ENCODE peak calls at places on chromosomes 11 and 22, in nine cellular contexts. L is stomach; K is neuronal stem cell; Y is sigmoid colon; U is cardiac muscle cell; Q is MM.1S; W is CD4-positive, alpha-beta T cell; M is adrenal gland; X is mammary epithelial cell. B is an unnamed sample. For H3K9me3 and H3K27me3, the result is how much of the 10 kb centered on the place peaks cover.

GRCh38 chr11:75946531-75947530 is 131.8 kb downstream of the UVRAG start:
- DNase-seq in L (no peak), K (no peak), Y (peak), U (peak), Q (peak), W (no peak), M (peak), X (peak), B (no peak)

GRCh38 chr22:35491908-35492380 is 48.7 kb upstream of the RASD2 start:
- DNase-seq in L (no peak), K (no peak), Y (no peak), U (no peak), Q (peak), W (no peak), M (no peak), X (no peak), B (no peak)

GRCh38 chr22:20268350-20269012 is 363 bp upstream of the RTN4R start:
- DNase-seq in L (peak), K (peak), Y (no peak), U (peak), Q (peak), W (peak), M (peak), X (peak), B (no peak)

GRCh38 chr11:114244995-114245394 is 51.2 kb upstream of the NNMT start:
- DNase-seq in L (no peak), K (no peak), Y (no peak), U (no peak), Q (no peak), W (no peak), M (no peak), X (no peak), B (no peak)

GRCh38 chr11:132099692-132100091 is 729.3 kb downstream of the NTM start:
- DNase-seq in L (no peak), K (peak), Y (no peak), U (peak), Q (peak), W (no peak), M (peak), X (no peak), B (no peak)

GRCh38 chr11:62988281-62988680 is 3.5 kb upstream of the SLC22A6 start:
- DNase-seq in L (no peak), K (no peak), Y (no peak), U (no peak), Q (no peak), W (no peak), M (no peak), X (no peak), B (no peak)

GRCh38 chr11:78419327-78419726 is 1.7 kb upstream of the GAB2 start:
- DNase-seq in L (peak), K (no peak), Y (peak), U (peak), Q (no peak), W (no peak), M (peak), X (peak), B (no peak)

GRCh38 chr22:41828516-41828915 is 4.4 kb upstream of the SREBF2 start:
- DNase-seq in L (peak), K (no peak), Y (no peak), U (no peak), Q (no peak), W (no peak), M (no peak), X (no peak), B (no peak)

GRCh38 chr11:104366321-104366734 is 202.4 kb upstream of the PDGFD start:
- DNase-seq in L (no peak), K (no peak), Y (no peak), U (no peak), Q (no peak), W (no peak), M (no peak), X (no peak), B (no peak)

GRCh38 chr11:115522302-115522701 is 18.1 kb upstream of the CADM1 start:
- DNase-seq in L (no peak), K (no peak), Y (no peak), U (no peak), Q (no peak), W (no peak), M (no peak), X (no peak), B (no peak)

GRCh38 chr11:13663631-13664071 is 4.8 kb upstream of the FAR1 start:
- DNase-seq in L (no peak), K (no peak), Y (no peak), U (peak), Q (no peak), W (no peak), M (peak), X (peak), B (no peak)

GRCh38 chr11:65945941-65946558 is 770 bp downstream of the TSGA10IP start:
- DNase-seq in L (no peak), K (no peak), Y (no peak), U (no peak), Q (peak), W (no peak), M (no peak), X (no peak), B (no peak)

GRCh38 chr11:10379433-10379832 is 74.6 kb downstream of the ADM start:
- DNase-seq in L (no peak), K (no peak), Y (no peak), U (peak), Q (no peak), W (no peak), M (no peak), X (no peak), B (no peak)

GRCh38 chr22:35732116-35732515 is 14.4 kb downstream of the APOL5 start:
- DNase-seq in L (no peak), K (no peak), Y (no peak), U (no peak), Q (no peak), W (no peak), M (no peak), X (no peak), B (no peak)

GRCh38 chr11:17076517-17077239 is 789 bp downstream of the RPS13 start:
- DNase-seq in L (no peak), K (no peak), Y (no peak), U (peak), Q (no peak), W (no peak), M (peak), X (no peak), B (no peak)

GRCh38 chr22:22558071-22558971 is 744 bp downstream of the PRAME start:
- DNase-seq in L (no peak), K (no peak), Y (no peak), U (no peak), Q (no peak), W (no peak), M (no peak), X (no peak), B (no peak)

GRCh38 chr11:119619665-119620064 is 109.3 kb downstream of the NECTIN1 start:
- DNase-seq in L (no peak), K (no peak), Y (no peak), U (no peak), Q (no peak), W (no peak), M (no peak), X (no peak), B (no peak)

GRCh38 chr11:32006799-32007388 is 84.0 kb upstream of the RCN1 start:
- DNase-seq in L (no peak), K (peak), Y (no peak), U (peak), Q (peak), W (no peak), M (peak), X (peak), B (peak)

GRCh38 chr11:102806296-102806695 is 8.3 kb upstream of the MMP1 start:
- DNase-seq in L (no peak), K (no peak), Y (no peak), U (peak), Q (no peak), W (no peak), M (no peak), X (no peak), B (no peak)

GRCh38 chr11:57513911-57514537 is 1.5 kb downstream of the SLC43A1 start:
- DNase-seq in L (peak), K (no peak), Y (peak), U (peak), Q (no peak), W (no peak), M (peak), X (no peak), B (no peak)

GRCh38 chr22:40922484-40923303 is 28.5 kb upstream of the RBX1 start:
- DNase-seq in L (no peak), K (peak), Y (no peak), U (peak), Q (peak), W (no peak), M (peak), X (peak), B (peak)

GRCh38 chr11:34308821-34309585 is 48.8 kb downstream of the ABTB2 start:
- DNase-seq in L (no peak), K (no peak), Y (no peak), U (peak), Q (no peak), W (no peak), M (peak), X (no peak), B (no peak)

GRCh38 chr11:79461144-79461543 is 20.3 kb upstream of the TENM4 start:
- DNase-seq in L (no peak), K (peak), Y (no peak), U (peak), Q (peak), W (no peak), M (peak), X (peak), B (no peak)

GRCh38 chr22:22932512-22932941 is 44.9 kb downstream of the IGLL5 start:
- DNase-seq in L (no peak), K (no peak), Y (no peak), U (no peak), Q (peak), W (no peak), M (no peak), X (no peak), B (no peak)

GRCh38 chr11:76524919-76525318 is 80.1 kb downstream of the EMSY start:
- DNase-seq in L (peak), K (no peak), Y (no peak), U (peak), Q (no peak), W (no peak), M (no peak), X (peak), B (no peak)

GRCh38 chr11:17988465-17988864 is 24.4 kb downstream of the SERGEF start:
- DNase-seq in L (no peak), K (no peak), Y (no peak), U (no peak), Q (no peak), W (no peak), M (no peak), X (no peak), B (no peak)

GRCh38 chr11:48093795-48094642 is 113.7 kb downstream of the PTPRJ start:
- DNase-seq in L (no peak), K (no peak), Y (no peak), U (peak), Q (peak), W (no peak), M (no peak), X (no peak), B (no peak)

GRCh38 chr11:68928481-68928880 is 24.8 kb downstream of the IGHMBP2 start:
- DNase-seq in L (no peak), K (no peak), Y (no peak), U (peak), Q (no peak), W (no peak), M (no peak), X (no peak), B (no peak)

GRCh38 chr11:79059171-79059570 is 381.7 kb downstream of the TENM4 start:
- DNase-seq in L (no peak), K (no peak), Y (no peak), U (no peak), Q (no peak), W (no peak), M (no peak), X (no peak), B (no peak)

GRCh38 chr11:68026391-68027105 is 3.9 kb upstream of the NDUFS8 start:
- DNase-seq in L (no peak), K (no peak), Y (no peak), U (no peak), Q (no peak), W (no peak), M (no peak), X (no peak), B (no peak)

GRCh38 chr11:114095899-114096298 is 36.4 kb downstream of the ZBTB16 start:
- DNase-seq in L (no peak), K (no peak), Y (no peak), U (no peak), Q (no peak), W (no peak), M (no peak), X (no peak), B (no peak)

GRCh38 chr22:41524283-41524682 is 20.0 kb downstream of the POLR3H start:
- DNase-seq in L (peak), K (no peak), Y (peak), U (peak), Q (no peak), W (no peak), M (peak), X (no peak), B (no peak)

GRCh38 chr11:19691815-19692214 is 20.8 kb upstream of the NAV2 start:
- DNase-seq in L (no peak), K (no peak), Y (no peak), U (no peak), Q (no peak), W (no peak), M (no peak), X (no peak), B (no peak)

GRCh38 chr22:39719559-39720450 is 149.3 kb downstream of the CACNA1I start:
- DNase-seq in L (no peak), K (no peak), Y (no peak), U (peak), Q (no peak), W (no peak), M (no peak), X (no peak), B (no peak)

GRCh38 chr11:70833011-70833410 is 419.4 kb downstream of the SHANK2 start:
- DNase-seq in L (no peak), K (no peak), Y (no peak), U (no peak), Q (no peak), W (no peak), M (no peak), X (no peak), B (no peak)
- H3K9me3 ChIP-seq in L (under half), K (under half), Y (under half), U (under half), Q (under half), W (under half), M (under half), X (under half), B (under half)

GRCh38 chr11:1845095-1845429 is 6.3 kb downstream of the TNNI2 start:
- DNase-seq in L (no peak), K (no peak), Y (no peak), U (no peak), Q (no peak), W (no peak), M (no peak), X (no peak), B (no peak)

GRCh38 chr11:1845571-1846452 is 7.0 kb downstream of the TNNI2 start:
- DNase-seq in L (no peak), K (no peak), Y (no peak), U (no peak), Q (no peak), W (no peak), M (peak), X (no peak), B (no peak)

GRCh38 chr11:1843796-1844195 is 5.0 kb downstream of the TNNI2 start:
- DNase-seq in L (no peak), K (no peak), Y (no peak), U (no peak), Q (no peak), W (no peak), M (no peak), X (no peak), B (no peak)

GRCh38 chr11:1843098-1843473 is 4.3 kb downstream of the TNNI2 start:
- DNase-seq in L (no peak), K (no peak), Y (no peak), U (no peak), Q (no peak), W (no peak), M (no peak), X (no peak), B (no peak)

DNA sequence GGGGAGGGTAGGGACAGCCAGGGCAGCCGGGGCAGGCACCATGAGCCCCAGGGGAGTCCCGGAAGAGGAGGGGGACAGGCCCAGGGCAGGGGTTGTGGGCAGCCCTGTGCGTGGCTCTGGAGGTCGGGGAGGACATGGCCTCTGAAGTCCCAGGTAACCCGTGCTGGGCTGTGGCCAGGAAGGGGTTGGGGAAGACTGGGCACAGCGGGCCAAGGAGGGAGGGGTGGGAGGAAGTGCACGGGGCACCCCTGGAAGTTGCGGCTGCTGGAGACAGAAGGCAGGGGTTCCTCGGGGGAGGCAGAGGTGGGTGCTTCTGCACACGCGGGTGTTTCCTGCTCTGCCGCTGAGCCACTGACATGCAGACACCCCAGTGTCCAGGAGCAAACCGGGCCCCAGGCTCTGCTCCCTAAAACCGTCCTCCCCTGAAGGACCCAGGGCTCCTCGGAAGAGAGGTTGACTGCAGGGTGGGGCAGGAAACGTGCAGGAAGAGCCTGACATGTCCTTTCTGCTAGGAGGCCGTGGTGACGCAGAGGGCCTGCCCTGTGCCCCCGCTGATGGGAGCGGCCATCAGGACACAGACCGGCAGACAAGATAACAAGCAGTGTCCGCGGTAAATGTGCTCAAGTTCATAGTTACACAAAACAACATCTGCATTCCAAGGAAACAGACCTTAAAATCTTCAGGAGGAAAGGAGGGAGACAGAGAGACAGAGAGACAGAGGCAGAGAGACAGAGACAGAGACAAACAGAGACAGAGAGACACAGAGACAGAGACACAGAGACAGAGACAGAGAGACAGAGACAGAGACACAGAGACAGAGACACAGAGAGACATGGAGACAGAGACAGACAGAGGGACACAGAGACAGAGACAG is 5.7 kb downstream of the TNNI2 start:
- DNase-seq in L (no peak), K (no peak), Y (no peak), U (peak), Q (no peak), W (peak), M (peak), X (no peak), B (no peak)
- H3K27me3 ChIP-seq in L (under half), K (under half), Y (under half), U (under half), Q (under half), W (under half), M (under half), X (under half), B (under half)

GRCh38 chr22:46278656-46279645 is 11.1 kb downstream of the TTC38 start:
- DNase-seq in L (no peak), K (no peak), Y (no peak), U (no peak), Q (no peak), W (no peak), M (no peak), X (no peak), B (no peak)
- H3K9me3 ChIP-seq in L (under half), K (under half), Y (under half), U (under half), Q (under half), W (under half), M (under half), X (under half), B (under half)

GRCh38 chr11:124864892-124865180 is 396 bp upstream of the ROBO3 start:
- DNase-seq in L (no peak), K (no peak), Y (no peak), U (no peak), Q (no peak), W (no peak), M (no peak), X (no peak), B (no peak)

GRCh38 chr11:124864176-124864891 is 898 bp upstream of the ROBO3 start:
- DNase-seq in L (no peak), K (no peak), Y (peak), U (no peak), Q (no peak), W (no peak), M (no peak), X (no peak), B (no peak)

GRCh38 chr11:124863826-124864165 is 1.4 kb upstream of the ROBO3 start:
- DNase-seq in L (no peak), K (no peak), Y (peak), U (no peak), Q (no peak), W (no peak), M (no peak), X (no peak), B (no peak)

GRCh38 chr11:124861670-124862069 is 3.6 kb upstream of the ROBO3 start:
- DNase-seq in L (no peak), K (no peak), Y (peak), U (no peak), Q (no peak), W (no peak), M (no peak), X (no peak), B (no peak)

DNA sequence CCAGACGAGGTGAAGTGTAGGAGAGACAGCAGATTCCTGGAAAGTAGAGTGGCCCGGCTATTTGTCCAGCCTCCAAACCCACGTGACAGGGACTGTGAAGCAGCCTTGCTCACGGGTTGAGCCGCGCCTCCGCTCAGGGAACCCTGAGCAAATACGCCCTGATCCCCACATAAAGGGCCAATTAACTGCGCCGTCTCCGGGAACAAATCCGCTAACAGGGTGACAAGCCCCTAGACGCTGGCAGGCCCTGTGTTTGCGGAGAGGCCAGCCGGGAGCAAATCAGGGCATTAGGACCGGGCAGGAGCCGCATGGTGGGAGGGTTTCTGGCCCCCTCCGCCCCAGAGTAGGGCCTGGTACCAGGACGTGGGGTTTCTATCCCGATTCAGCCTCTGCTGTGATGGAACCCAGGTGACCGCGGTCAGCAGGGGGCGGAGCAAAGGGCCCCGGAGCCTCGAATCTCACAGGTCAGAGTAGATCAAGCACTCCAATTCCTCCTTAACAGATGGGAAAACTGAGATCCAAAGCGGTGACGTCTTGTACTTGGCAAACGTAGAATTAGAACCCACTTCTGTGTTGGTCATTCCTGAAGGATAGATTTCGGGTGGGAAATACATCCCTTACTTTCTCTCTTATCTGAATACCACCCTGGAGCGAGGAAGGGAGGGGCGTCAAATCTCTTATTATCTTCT is 2.0 kb upstream of the ROBO3 start:
- DNase-seq in L (peak), K (no peak), Y (peak), U (peak), Q (no peak), W (no peak), M (peak), X (no peak), B (no peak)
- H3K27me3 ChIP-seq in L (half or more), K (half or more), Y (half or more), U (half or more), Q (under half), W (half or more), M (half or more), X (half or more), B (half or more)

GRCh38 chr22:48491451-48491941 is 1336.2 kb downstream of the BRD1 start:
- DNase-seq in L (no peak), K (no peak), Y (peak), U (no peak), Q (peak), W (no peak), M (no peak), X (no peak), B (no peak)
- H3K9me3 ChIP-seq in L (under half), K (under half), Y (under half), U (under half), Q (under half), W (under half), M (under half), X (under half), B (under half)

GRCh38 chr11:38543951-38544350 is 1945.9 kb upstream of the RAG2 start:
- DNase-seq in L (no peak), K (no peak), Y (no peak), U (no peak), Q (no peak), W (no peak), M (no peak), X (no peak), B (no peak)
- H3K27me3 ChIP-seq in L (under half), K (under half), Y (under half), U (under half), Q (under half), W (under half), M (under half), X (under half), B (under half)

GRCh38 chr11:70720291-70720690 is 322.0 kb downstream of the CTTN start:
- DNase-seq in L (no peak), K (no peak), Y (no peak), U (no peak), Q (no peak), W (no peak), M (no peak), X (no peak), B (no peak)
- H3K9me3 ChIP-seq in L (under half), K (under half), Y (under half), U (under half), Q (under half), W (under half), M (under half), X (under half), B (under half)

B was measured in iPS DF 6.9.